ENCODE peak calls at places on chromosomes 12 and 14, in six cellular contexts. V is NCI-H2029; Y is EL; J is effector memory CD4-positive, alpha-beta T cell; B is hippocampal formation; H is H9. U is an unnamed sample.

GRCh38 chr12:59164991-59165718 is 244.9 kb upstream of the LRIG3 start:
- DNase-seq in Y (peak; percentile 50), H (no peak), J (no peak), V (peak; percentile 26), B (no peak), U (peak; percentile 50)

GRCh38 chr14:57071639-57072038 is 197.1 kb downstream of the EXOC5 start:
- DNase-seq in Y (no peak), H (no peak), V (no peak), B (no peak), J (no peak), U (no peak)

GRCh38 chr12:82627799-82628198 is 58.9 kb upstream of the TMTC2 start:
- DNase-seq in B (no peak), Y (peak; percentile 5), J (no peak), H (peak; percentile 46), V (peak; percentile 9), U (peak; percentile 54)

GRCh38 chr12:108806921-108807320 is 50.5 kb downstream of the SSH1 start:
- DNase-seq in B (no peak), H (no peak), Y (no peak), V (no peak), J (no peak), U (no peak)

GRCh38 chr14:56205906-56206305 is 87.7 kb downstream of the PELI2 start:
- DNase-seq in V (peak; percentile 23), H (no peak), Y (no peak), B (no peak), J (no peak), U (no peak)

GRCh38 chr12:79769189-79769859 is 78.6 kb upstream of the PAWR start:
- DNase-seq in H (no peak), Y (no peak), B (no peak), J (no peak), V (no peak), U (no peak)

GRCh38 chr12:32309811-32310755 is 89.3 kb upstream of the FGD4 start:
- DNase-seq in J (no peak), H (no peak), B (no peak), Y (no peak), V (no peak), U (no peak)

GRCh38 chr12:92080390-92081285 is 65.0 kb downstream of the BTG1 start:
- DNase-seq in B (no peak), V (no peak), J (no peak), Y (peak; percentile 96), H (no peak), U (peak; percentile 39)

GRCh38 chr12:103181366-103182152 is 224.1 kb downstream of the ASCL1 start:
- DNase-seq in J (no peak), B (no peak), H (no peak), V (no peak), Y (no peak), U (no peak)

GRCh38 chr12:11693068-11693467 is 43.6 kb downstream of the ETV6 start:
- DNase-seq in Y (no peak), H (no peak), J (no peak), B (no peak), V (no peak), U (no peak)

GRCh38 chr12:643478-644292 is 19.6 kb downstream of the NINJ2 start:
- DNase-seq in B (no peak), V (no peak), H (no peak), Y (no peak), J (no peak), U (no peak)

GRCh38 chr12:80802652-80803051 is 85.9 kb downstream of the MYF5 start:
- DNase-seq in J (no peak), Y (no peak), B (no peak), V (no peak), H (no peak), U (no peak)

GRCh38 chr14:50545618-50546017 is 13.2 kb upstream of the MAP4K5 start:
- DNase-seq in B (no peak), J (no peak), H (no peak), Y (no peak), V (no peak), U (no peak)

GRCh38 chr12:107748472-107748871 is 12.5 kb downstream of the PRDM4 start:
- DNase-seq in Y (peak; percentile 79), B (no peak), J (no peak), V (no peak), H (no peak), U (peak; percentile 73)

GRCh38 chr14:95041477-95042020 is 115.8 kb downstream of the DICER1 start:
- DNase-seq in V (no peak), H (no peak), J (no peak), Y (no peak), B (no peak), U (no peak)

GRCh38 chr12:5900533-5901255 is 44.4 kb downstream of the ANO2 start:
- DNase-seq in Y (no peak), J (no peak), B (no peak), V (no peak), H (no peak), U (no peak)

GRCh38 chr14:80278293-80279037 is 67.2 kb upstream of the DIO2 start:
- DNase-seq in H (no peak), J (no peak), V (no peak), B (no peak), Y (peak; percentile 8), U (no peak)

GRCh38 chr12:54197037-54197909 is 8.5 kb upstream of the SMUG1 start:
- DNase-seq in H (peak; percentile 49), J (no peak), B (no peak), Y (peak; percentile 76), V (no peak), U (no peak)

GRCh38 chr12:85363382-85364190 is 83.6 kb downstream of the ALX1 start:
- DNase-seq in V (no peak), J (no peak), B (no peak), H (no peak), Y (no peak), U (peak; percentile 85)

GRCh38 chr12:132279184-132279889 is 50.1 kb downstream of the GALNT9 start:
- DNase-seq in Y (no peak), J (no peak), B (no peak), H (peak; percentile 66), V (no peak), U (no peak)

GRCh38 chr12:90999946-91000345 is 4.8 kb downstream of the EPYC start:
- DNase-seq in V (no peak), H (no peak), J (no peak), Y (peak; percentile 37), B (no peak), U (no peak)

GRCh38 chr12:132715874-132716273 is 5.2 kb downstream of the PGAM5 start:
- DNase-seq in J (no peak), H (no peak), V (no peak), B (no peak), Y (no peak), U (no peak)

GRCh38 chr12:56462565-56462964 is 5.8 kb upstream of the SPRYD4 start:
- DNase-seq in H (peak; percentile 50), V (no peak), Y (no peak), B (no peak), J (no peak), U (no peak)

GRCh38 chr12:54419088-54419887 is at the start of gene ITGA5:
- DNase-seq in Y (peak; percentile 84), J (peak; percentile 43), V (no peak), B (no peak), H (peak; percentile 70), U (peak; percentile 78)

GRCh38 chr14:38199768-38200167 is 7.9 kb upstream of the SSTR1 start:
- DNase-seq in V (no peak), H (no peak), J (no peak), Y (peak; percentile 43), B (no peak), U (no peak)

GRCh38 chr14:77123381-77124344 is 17.9 kb downstream of the ZDHHC22 start:
- DNase-seq in B (peak; percentile 50), H (peak; percentile 46), V (peak; percentile 81), Y (no peak), J (no peak), U (no peak)

GRCh38 chr14:29310210-29310609 is 543.6 kb downstream of the FOXG1 start:
- DNase-seq in Y (peak; percentile 5), H (no peak), J (no peak), V (no peak), B (no peak), U (no peak)

GRCh38 chr12:95774311-95775045 is 16.1 kb downstream of the NTN4 start:
- DNase-seq in J (no peak), Y (peak; percentile 75), V (no peak), H (no peak), B (no peak), U (no peak)

GRCh38 chr12:20950248-20950647 is 139.7 kb downstream of the SLCO1B3 start:
- DNase-seq in H (no peak), Y (peak; percentile 43), J (no peak), B (no peak), V (peak; percentile 26), U (no peak)

GRCh38 chr14:89540009-89540829 is 123.2 kb upstream of the FOXN3 start:
- DNase-seq in H (no peak), V (no peak), Y (peak; percentile 47), J (no peak), B (no peak), U (no peak)

GRCh38 chr12:89064780-89065179 is 287.5 kb downstream of the DUSP6 start:
- DNase-seq in Y (peak; percentile 89), V (no peak), J (no peak), B (no peak), H (no peak), U (no peak)